ENCODE peak calls at places on chromosomes 13 and 19, in six cellular contexts. K, H, O, A, S and T are unnamed samples.

GRCh38 chr19:35436477-35437141 is 11.4 kb upstream of the FFAR2 start:
- DNase-seq in K (no peak), H (no peak), O (no peak), A (no peak), S (peak; percentile 9), T (no peak)

GRCh38 chr19:39265321-39265916 is 2.8 kb upstream of the IFNL2 start:
- DNase-seq in K (peak; percentile 79), H (peak; percentile 42), O (peak; percentile 23), A (no peak), S (no peak), T (no peak)

GRCh38 chr19:58558623-58559274 is 338 bp upstream of the UBE2M start:
- DNase-seq in K (peak; percentile 89), H (peak; percentile 99), O (peak; percentile 99), A (peak; percentile 99), S (peak; percentile 99), T (peak; percentile 99)

GRCh38 chr19:7612282-7613274 is 16.8 kb downstream of the XAB2 start:
- DNase-seq in K (no peak), H (peak; percentile 40), O (no peak), A (no peak), S (no peak), T (no peak)

GRCh38 chr13:107765724-107766436 is 449.5 kb downstream of the LIG4 start:
- DNase-seq in K (no peak), H (no peak), O (no peak), A (no peak), S (no peak), T (no peak)

GRCh38 chr13:21544515-21544914 is 59.5 kb downstream of the MICU2 start:
- DNase-seq in K (no peak), H (no peak), O (no peak), A (no peak), S (no peak), T (no peak)

GRCh38 chr19:2561895-2562294 is 86.0 kb downstream of the GADD45B start:
- DNase-seq in K (no peak), H (no peak), O (no peak), A (peak; percentile 40), S (peak; percentile 71), T (no peak)

GRCh38 chr13:51995677-51996551 is 15.3 kb downstream of the ATP7B start:
- DNase-seq in K (no peak), H (peak; percentile 94), O (peak; percentile 44), A (no peak), S (no peak), T (no peak)

GRCh38 chr13:80173224-80173623 is 167.7 kb downstream of the SPRY2 start:
- DNase-seq in K (no peak), H (no peak), O (no peak), A (no peak), S (no peak), T (no peak)

GRCh38 chr13:110942248-110942981 is 27.5 kb upstream of the ANKRD10 start:
- DNase-seq in K (no peak), H (no peak), O (no peak), A (no peak), S (peak; percentile 51), T (no peak)

GRCh38 chr13:113970810-113971470 is 2.9 kb downstream of the C13orf46 start:
- DNase-seq in K (no peak), H (peak; percentile 94), O (peak; percentile 65), A (no peak), S (no peak), T (peak; percentile 81)

GRCh38 chr19:48737360-48737998 is 2.9 kb downstream of the RASIP1 start:
- DNase-seq in K (peak; percentile 80), H (no peak), O (peak; percentile 72), A (no peak), S (no peak), T (no peak)

GRCh38 chr19:38812841-38813320 is at the start of gene LGALS4:
- DNase-seq in K (peak; percentile 23), H (peak; percentile 95), O (no peak), A (no peak), S (no peak), T (no peak)

GRCh38 chr19:33375760-33376159 is 2.3 kb downstream of the CEBPG start:
- DNase-seq in K (no peak), H (no peak), O (no peak), A (no peak), S (no peak), T (no peak)

GRCh38 chr19:10514211-10515145 is 2.8 kb downstream of the S1PR5 start:
- DNase-seq in K (peak; percentile 85), H (no peak), O (no peak), A (no peak), S (peak; percentile 36), T (no peak)